ENCODE peak calls at places on chromosomes 16 and 17, in five cellular contexts. T is ACHN; W is T-helper 9 cell; R is PC-9; Q is naive thymus-derived CD4-positive, alpha-beta T cell. Y is an unnamed sample.

GRCh38 chr16:74743668-74744299 is 30.8 kb downstream of the FA2H start:
- DNase-seq in T (peak), W (no peak), R (peak), Q (no peak), Y (peak)

GRCh38 chr16:75296606-75297005 is 45.2 kb upstream of the BCAR1 start:
- DNase-seq in T (no peak), W (no peak), R (no peak), Q (no peak), Y (no peak)

GRCh38 chr17:83152745-83153611 is 73.6 kb downstream of the METRNL start:
- DNase-seq in T (no peak), W (no peak), R (no peak), Q (no peak), Y (no peak)

GRCh38 chr17:45087978-45088377 is 26.9 kb downstream of the NMT1 start:
- DNase-seq in T (no peak), W (no peak), R (no peak), Q (no peak), Y (no peak)

GRCh38 chr17:73909156-73909555 is 264.9 kb upstream of the SDK2 start:
- DNase-seq in T (no peak), W (no peak), R (no peak), Q (no peak), Y (no peak)

GRCh38 chr17:76640550-76641380 is 2.8 kb downstream of the ST6GALNAC1 start:
- DNase-seq in T (no peak), W (no peak), R (no peak), Q (no peak), Y (no peak)

GRCh38 chr17:28524476-28525415 is 18.6 kb downstream of the FOXN1 start:
- DNase-seq in T (no peak), W (no peak), R (peak), Q (no peak), Y (peak)

GRCh38 chr17:58412910-58413630 is 4.3 kb downstream of the RNF43 start:
- DNase-seq in T (no peak), W (no peak), R (no peak), Q (no peak), Y (no peak)

GRCh38 chr17:72953621-72954020 is 138.9 kb downstream of the SLC39A11 start:
- DNase-seq in T (no peak), W (no peak), R (no peak), Q (no peak), Y (no peak)

GRCh38 chr16:12519986-12520385 is 283.7 kb downstream of the CPPED1 start:
- DNase-seq in T (no peak), W (no peak), R (peak), Q (no peak), Y (no peak)

Y was measured in hepatic stellate cell.